ENCODE peak calls at places on chromosomes 5 and 9, in eight cellular contexts. C is astrocyte, R is Kasumi-1, U is activated gamma-delta T cell, M is sciatic nerve, O is WTC11, L is DMS79, A is A549. Y is an unnamed sample.
A peak's percentile ranks its signal among the peaks of the same experiment; 100 is the strongest.

GRCh38 chr5:110019119-110019518 is 329.4 kb downstream of the MAN2A1 start:
- DNase-seq in C (no peak), R (no peak), U (no peak), M (no peak), O (no peak), L (no peak), A (no peak), Y (no peak)

GRCh38 chr9:133377721-133378216 is 1.6 kb downstream of the STKLD1 start:
- DNase-seq in C (no peak), R (peak; percentile 6), U (no peak), M (no peak), O (no peak), L (no peak), A (no peak), Y (no peak)

GRCh38 chr5:130066644-130067043 is 162.4 kb downstream of the CHSY3 start:
- DNase-seq in C (peak; percentile 32), R (no peak), U (no peak), M (peak; percentile 46), O (no peak), L (no peak), A (no peak), Y (no peak)

GRCh38 chr5:305459-305858 is 16.1 kb upstream of the AHRR start:
- DNase-seq in C (no peak), R (no peak), U (no peak), M (peak; percentile 36), O (no peak), L (no peak), A (no peak), Y (no peak)

GRCh38 chr9:116156621-116157314 is 3.2 kb downstream of the PAPPA start:
- DNase-seq in C (peak; percentile 59), R (no peak), U (no peak), M (peak; percentile 65), O (peak; percentile 56), L (peak; percentile 83), A (peak; percentile 72), Y (peak; percentile 11)

GRCh38 chr9:99038396-99038795 is 66.5 kb upstream of the TGFBR1 start:
- DNase-seq in C (no peak), R (no peak), U (no peak), M (no peak), O (no peak), L (no peak), A (no peak), Y (no peak)

GRCh38 chr5:150500905-150501304 is 7.0 kb upstream of the NDST1 start:
- DNase-seq in C (no peak), R (no peak), U (no peak), M (no peak), O (no peak), L (no peak), A (no peak), Y (no peak)

GRCh38 chr5:72860499-72860898 is 44.0 kb downstream of the TNPO1 start:
- DNase-seq in C (peak; percentile 81), R (no peak), U (no peak), M (no peak), O (no peak), L (no peak), A (no peak), Y (no peak)

GRCh38 chr9:110278080-110278707 is 21.9 kb upstream of the TXN start:
- DNase-seq in C (peak; percentile 49), R (no peak), U (no peak), M (no peak), O (no peak), L (no peak), A (no peak), Y (no peak)

GRCh38 chr5:128775537-128775936 is 189.8 kb upstream of the SLC27A6 start:
- DNase-seq in C (peak; percentile 27), R (no peak), U (no peak), M (no peak), O (no peak), L (no peak), A (no peak), Y (no peak)

GRCh38 chr9:81374881-81375280 is 314.5 kb downstream of the TLE1 start:
- DNase-seq in C (peak; percentile 61), R (no peak), U (no peak), M (no peak), O (no peak), L (no peak), A (no peak), Y (no peak)

GRCh38 chr9:86445636-86446035 is 91.4 kb upstream of the TUT7 start:
- DNase-seq in C (no peak), R (no peak), U (no peak), M (no peak), O (no peak), L (no peak), A (no peak), Y (no peak)

GRCh38 chr5:112862085-112862484 is 998 bp downstream of the SRP19 start:
- DNase-seq in C (no peak), R (no peak), U (no peak), M (no peak), O (no peak), L (no peak), A (no peak), Y (no peak)

GRCh38 chr5:143641957-143642356 is 170.0 kb upstream of the HMHB1 start:
- DNase-seq in C (no peak), R (no peak), U (no peak), M (no peak), O (no peak), L (no peak), A (no peak), Y (no peak)

GRCh38 chr5:54643679-54644078 is 126.1 kb downstream of the SNX18 start:
- DNase-seq in C (peak; percentile 84), R (no peak), U (no peak), M (no peak), O (no peak), L (no peak), A (no peak), Y (no peak)

GRCh38 chr5:12316812-12317211 is 412.6 kb upstream of the CTNND2 start:
- DNase-seq in C (no peak), R (no peak), U (no peak), M (no peak), O (no peak), L (no peak), A (no peak), Y (no peak)

GRCh38 chr5:177495243-177496060 is 2.0 kb downstream of the PDLIM7 start:
- DNase-seq in C (peak; percentile 86), R (no peak), U (no peak), M (peak; percentile 84), O (peak; percentile 85), L (no peak), A (no peak), Y (no peak)

GRCh38 chr9:131333771-131334567 is 44.4 kb downstream of the PLPP7 start:
- DNase-seq in C (no peak), R (no peak), U (no peak), M (peak; percentile 51), O (peak; percentile 7), L (no peak), A (no peak), Y (no peak)

GRCh38 chr5:169157064-169157463 is 143.9 kb downstream of the SLIT3 start:
- DNase-seq in C (peak; percentile 33), R (no peak), U (no peak), M (no peak), O (no peak), L (no peak), A (no peak), Y (no peak)

GRCh38 chr9:117746263-117746662 is 42.1 kb downstream of the TLR4 start:
- DNase-seq in C (no peak), R (no peak), U (no peak), M (no peak), O (no peak), L (no peak), A (no peak), Y (no peak)

GRCh38 chr5:177473461-177473991 is at the start of gene DBN1:
- DNase-seq in C (no peak), R (peak; percentile 28), U (no peak), M (no peak), O (peak; percentile 64), L (no peak), A (peak; percentile 57), Y (no peak)

GRCh38 chr9:127108182-127108876 is 14.1 kb downstream of the ANGPTL2 start:
- DNase-seq in C (no peak), R (no peak), U (no peak), M (peak; percentile 55), O (no peak), L (no peak), A (no peak), Y (no peak)

GRCh38 chr5:169325273-169325672 is 24.3 kb upstream of the SLIT3 start:
- DNase-seq in C (no peak), R (no peak), U (no peak), M (no peak), O (no peak), L (no peak), A (no peak), Y (no peak)

GRCh38 chr5:91957671-91958070 is 574.6 kb upstream of the ARRDC3 start:
- DNase-seq in C (peak; percentile 80), R (no peak), U (no peak), M (no peak), O (no peak), L (no peak), A (no peak), Y (no peak)

GRCh38 chr5:668299-668995 is 24.7 kb downstream of the TPPP start:
- DNase-seq in C (no peak), R (no peak), U (no peak), M (no peak), O (no peak), L (no peak), A (no peak), Y (no peak)

GRCh38 chr9:94110821-94111252 is 26.6 kb downstream of the PTPDC1 start:
- DNase-seq in C (peak; percentile 92), R (no peak), U (no peak), M (no peak), O (no peak), L (no peak), A (no peak), Y (no peak)

GRCh38 chr9:136625101-136626065 is 37.3 kb upstream of the EGFL7 start:
- DNase-seq in C (peak; percentile 25), R (peak; percentile 27), U (no peak), M (peak; percentile 90), O (no peak), L (peak; percentile 32), A (peak; percentile 67), Y (no peak)

GRCh38 chr5:140978260-140978659 is 12.0 kb downstream of the PCDHAC2 start:
- DNase-seq in C (no peak), R (no peak), U (no peak), M (no peak), O (no peak), L (no peak), A (no peak), Y (no peak)

GRCh38 chr5:180862645-180863044 is 1.6 kb upstream of the ZFP62 start:
- DNase-seq in C (no peak), R (no peak), U (no peak), M (no peak), O (peak; percentile 61), L (no peak), A (no peak), Y (no peak)